ENCODE peak calls at places on chromosomes 5 and 9, in five cellular contexts. S, X, F, Q and E are unnamed samples.

GRCh38 chr5:92081958-92082712 is 699.0 kb upstream of the ARRDC3 start:
- DNase-seq in S (no peak), X (no peak), F (no peak), Q (no peak), E (no peak)

GRCh38 chr5:78574731-78575161 is 73.8 kb downstream of the LHFPL2 start:
- DNase-seq in S (no peak), X (no peak), F (peak; percentile 60), Q (no peak), E (no peak)

GRCh38 chr9:109381011-109381729 is 60.3 kb upstream of the EPB41L4B start:
- DNase-seq in S (no peak), X (peak; percentile 36), F (no peak), Q (no peak), E (no peak)

GRCh38 chr9:89533396-89534187 is 35.7 kb upstream of the SEMA4D start:
- DNase-seq in S (no peak), X (no peak), F (no peak), Q (no peak), E (no peak)

GRCh38 chr5:167565555-167565954 is 725.9 kb upstream of the WWC1 start:
- DNase-seq in S (no peak), X (peak; percentile 60), F (no peak), Q (no peak), E (no peak)

GRCh38 chr5:53965459-53965858 is 344.9 kb downstream of the ARL15 start:
- DNase-seq in S (no peak), X (no peak), F (no peak), Q (no peak), E (no peak)

GRCh38 chr5:56305551-56305950 is 72.4 kb upstream of the ANKRD55 start:
- DNase-seq in S (no peak), X (no peak), F (peak; percentile 32), Q (no peak), E (no peak)

GRCh38 chr5:148452499-148453193 is 68.9 kb downstream of the FBXO38 start:
- DNase-seq in S (peak; percentile 59), X (no peak), F (no peak), Q (no peak), E (no peak)

GRCh38 chr9:134959126-134959970 is 41.6 kb upstream of the FCN1 start:
- DNase-seq in S (no peak), X (no peak), F (no peak), Q (no peak), E (no peak)

GRCh38 chr9:113456235-113456634 is 7.3 kb upstream of the RGS3 start:
- DNase-seq in S (no peak), X (no peak), F (no peak), Q (no peak), E (no peak)

GRCh38 chr5:83077662-83078261 is 415 bp downstream of the XRCC4 start:
- DNase-seq in S (no peak), X (peak; percentile 33), F (no peak), Q (no peak), E (no peak)

GRCh38 chr5:102858221-102858620 is 103.1 kb downstream of the PAM start:
- DNase-seq in S (no peak), X (peak; percentile 8), F (no peak), Q (no peak), E (no peak)

GRCh38 chr9:77981332-77981731 is 50.3 kb downstream of the GNAQ start:
- DNase-seq in S (no peak), X (peak; percentile 17), F (no peak), Q (no peak), E (no peak)

GRCh38 chr5:171419663-171420428 is 399 bp downstream of the FGF18 start:
- DNase-seq in S (peak; percentile 41), X (peak; percentile 36), F (no peak), Q (no peak), E (no peak)

GRCh38 chr9:16869140-16869903 is 1.1 kb downstream of the BNC2 start:
- DNase-seq in S (no peak), X (peak; percentile 64), F (no peak), Q (no peak), E (no peak)

GRCh38 chr5:144033481-144033880 is 137.0 kb downstream of the YIPF5 start:
- DNase-seq in S (no peak), X (no peak), F (no peak), Q (no peak), E (no peak)

GRCh38 chr9:103430469-103430868 is 435.3 kb downstream of the CYLC2 start:
- DNase-seq in S (no peak), X (no peak), F (no peak), Q (no peak), E (no peak)

GRCh38 chr5:13662646-13663045 is 281.8 kb downstream of the DNAH5 start:
- DNase-seq in S (no peak), X (no peak), F (no peak), Q (no peak), E (no peak)

GRCh38 chr9:110248361-110248760 is 7.9 kb downstream of the TXN start:
- DNase-seq in S (no peak), X (no peak), F (no peak), Q (no peak), E (no peak)

GRCh38 chr9:84928419-84928818 is 258.9 kb downstream of the NTRK2 start:
- DNase-seq in S (no peak), X (no peak), F (no peak), Q (no peak), E (no peak)
- H3K27ac ChIP-seq in S (no peak overlapping the region), X (no peak overlapping the region), F (no peak overlapping the region), Q (no peak overlapping the region), E (no peak overlapping the region)

GRCh38 chr5:115956957-115957356 is 5.3 kb upstream of the LVRN start:
- DNase-seq in S (no peak), X (no peak), F (no peak), Q (no peak), E (no peak)

GRCh38 chr5:115963566-115963965 is 1.3 kb downstream of the LVRN start:
- DNase-seq in S (no peak), X (no peak), F (no peak), Q (no peak), E (no peak)

GRCh38 chr5:115962565-115963402 is 509 bp downstream of the LVRN start:
- DNase-seq in S (peak; percentile 44), X (peak; percentile 22), F (no peak), Q (no peak), E (no peak)

GRCh38 chr5:115962239-115962564 is at the start of gene LVRN:
- DNase-seq in S (no peak), X (no peak), F (no peak), Q (no peak), E (no peak)

DNA sequence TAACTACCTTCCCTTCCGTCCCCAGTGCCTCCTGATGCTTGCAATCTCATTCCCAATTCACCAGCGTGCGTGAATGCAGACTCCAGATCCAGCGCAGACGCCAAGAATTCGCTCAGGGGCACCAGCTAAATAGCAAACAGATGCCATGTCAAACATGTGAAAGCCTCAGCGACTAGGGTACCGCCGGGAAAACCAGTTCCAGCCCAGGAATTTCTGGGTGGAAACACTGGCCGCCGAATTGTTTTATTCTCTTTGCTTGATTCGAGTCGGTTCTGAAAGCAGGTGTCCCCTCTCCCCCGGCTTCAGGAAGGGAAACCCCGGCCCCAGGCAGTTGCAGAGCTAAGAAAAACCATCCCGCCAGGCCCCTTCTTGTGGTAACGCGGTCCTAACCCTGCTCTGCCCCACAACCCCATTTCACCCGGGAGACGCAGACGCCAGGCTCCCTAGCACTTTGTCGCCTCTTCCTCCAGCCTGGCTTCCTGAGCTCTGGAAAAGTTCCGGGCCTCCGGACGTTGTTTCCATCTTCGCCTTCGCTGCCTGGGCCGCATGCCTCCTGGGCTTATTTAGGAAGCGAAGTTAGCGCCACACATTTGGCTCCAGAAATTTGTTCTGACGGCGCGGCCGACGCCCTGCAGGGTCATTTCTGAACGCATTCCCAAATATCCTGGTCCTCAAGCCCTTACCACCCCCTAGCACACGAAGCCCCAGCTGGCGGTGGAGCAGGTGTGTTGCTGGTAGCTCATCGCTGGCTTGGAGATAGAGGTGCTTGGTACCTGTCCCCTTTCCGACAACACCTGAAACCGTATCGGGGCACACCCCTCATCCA is 649 bp upstream of the LVRN start:
- DNase-seq in S (no peak), X (no peak), F (no peak), Q (no peak), E (no peak)
- H3K4me3 ChIP-seq in S (peak overlapping the region; percentile 29), X (no peak overlapping the region), F (peak overlapping the region; percentile 36), Q (no peak overlapping the region), E (no peak overlapping the region)

DNA sequence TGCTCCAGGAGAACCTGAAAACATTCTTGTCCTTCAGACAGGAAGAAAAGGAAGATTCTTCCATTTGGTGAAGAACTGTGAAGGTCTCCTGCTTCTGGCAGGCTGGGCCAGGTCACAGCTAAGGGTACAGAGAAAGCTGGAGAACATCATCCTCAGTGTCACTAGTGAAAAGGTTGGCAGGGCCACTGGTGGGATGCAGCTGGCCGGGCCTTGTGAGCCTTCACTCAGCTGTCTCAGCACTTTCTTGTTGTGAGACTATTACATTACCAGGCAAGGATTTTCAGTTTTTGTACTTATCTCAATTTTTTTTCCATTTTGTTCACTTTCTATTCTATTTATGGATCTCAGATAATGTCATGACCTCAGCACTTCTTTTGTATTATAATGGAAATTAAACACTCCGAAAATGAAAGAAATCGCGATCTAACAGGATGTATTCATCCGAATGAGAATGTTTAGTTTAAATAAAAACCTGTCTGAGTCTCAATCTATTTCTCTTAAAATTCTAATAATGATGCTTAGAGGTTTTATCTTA is 9.9 kb upstream of the IFNA8 start:
- DNase-seq in S (no peak), X (no peak), F (no peak), Q (no peak), E (no peak)
- H3K27ac ChIP-seq in S (no peak overlapping the region), X (no peak overlapping the region), F (no peak overlapping the region), Q (no peak overlapping the region), E (no peak overlapping the region)

DNA sequence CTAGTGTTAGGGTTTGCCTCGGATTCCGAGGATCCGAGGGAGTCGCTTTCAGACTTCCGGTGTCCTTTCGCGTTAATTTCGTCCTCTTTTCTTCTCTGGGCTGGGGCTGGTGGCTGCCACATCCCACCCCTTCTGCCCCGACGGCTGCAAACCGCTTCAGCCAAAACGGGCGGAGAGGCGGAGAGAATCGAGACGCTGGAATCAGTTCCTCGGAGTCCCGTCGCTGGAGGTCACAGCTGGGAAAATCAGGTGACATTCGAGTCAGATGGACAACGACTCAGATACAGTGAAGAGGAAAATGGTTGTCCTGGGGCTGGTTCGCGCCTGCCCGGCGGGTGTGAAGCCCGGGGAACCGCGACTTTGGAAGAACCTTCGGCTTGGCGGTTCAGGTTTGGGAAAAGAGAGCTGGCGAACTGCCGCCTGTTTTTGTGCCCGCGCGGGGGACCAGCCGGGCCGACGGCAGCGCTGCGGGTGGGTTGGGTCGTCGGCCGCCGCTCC is 8.9 kb upstream of the NKX2-5 start:
- DNase-seq in S (no peak), X (no peak), F (no peak), Q (no peak), E (no peak)
- H3K4me3 ChIP-seq in S (peak overlapping the region; percentile 49), X (no peak overlapping the region), F (no peak overlapping the region), Q (no peak overlapping the region), E (no peak overlapping the region)